ENCODE peak calls at places on chromosomes 12 and 14, in five cellular contexts. X is psoas muscle; M is CD8-positive, alpha-beta T cell; K is thyroid gland; W is esophagus squamous epithelium. E is an unnamed sample.

GRCh38 chr12:1429980-1430379 is 164.4 kb downstream of the FBXL14 start:
- DNase-seq in W (no peak), K (no peak), X (no peak), M (no peak), E (no peak)

GRCh38 chr14:100653409-100653808 is 66.2 kb upstream of the BEGAIN start:
- DNase-seq in M (no peak), K (no peak), W (no peak), X (no peak), E (peak; percentile 58)

GRCh38 chr12:11729008-11729407 is 79.5 kb downstream of the ETV6 start:
- DNase-seq in W (no peak), X (no peak), M (no peak), K (peak; percentile 85), E (peak; percentile 85)

GRCh38 chr12:12172106-12172511 is 94.7 kb downstream of the LRP6 start:
- DNase-seq in W (no peak), K (peak; percentile 39), M (no peak), X (no peak), E (no peak)

GRCh38 chr14:26765301-26765700 is 167.5 kb upstream of the NOVA1 start:
- DNase-seq in K (no peak), M (no peak), X (no peak), W (no peak), E (no peak)

GRCh38 chr14:72780771-72781170 is 113.1 kb downstream of the DPF3 start:
- DNase-seq in W (no peak), M (no peak), K (no peak), X (no peak), E (no peak)

GRCh38 chr14:65132855-65133254 is 30.5 kb upstream of the MAX start:
- DNase-seq in W (no peak), M (no peak), K (no peak), X (no peak), E (peak; percentile 73)

GRCh38 chr12:7628401-7628961 is 37.2 kb downstream of the APOBEC1 start:
- DNase-seq in M (no peak), X (peak; percentile 45), W (no peak), K (no peak), E (no peak)

GRCh38 chr14:75301666-75302325 is 23.2 kb downstream of the FOS start:
- DNase-seq in W (no peak), K (no peak), X (peak; percentile 61), M (no peak), E (no peak)

GRCh38 chr12:57452937-57453509 is 2.1 kb upstream of the INHBE start:
- DNase-seq in X (peak; percentile 90), W (no peak), M (no peak), K (peak; percentile 81), E (peak; percentile 84)

GRCh38 chr12:89760783-89761182 is 52.1 kb upstream of the ATP2B1 start:
- DNase-seq in X (no peak), M (no peak), K (no peak), W (no peak), E (no peak)

GRCh38 chr12:69039881-69040280 is 106.9 kb upstream of the CPM start:
- DNase-seq in K (no peak), M (no peak), X (no peak), W (no peak), E (no peak)

GRCh38 chr14:78970677-78971076 is 800.5 kb downstream of the NRXN3 start:
- DNase-seq in X (no peak), K (no peak), W (no peak), M (no peak), E (no peak)

GRCh38 chr14:32077081-32078029 is at the start of gene ARHGAP5:
- DNase-seq in X (no peak), K (no peak), W (no peak), M (peak; percentile 63), E (peak; percentile 57)

GRCh38 chr12:65561798-65562382 is 262.4 kb upstream of the HMGA2 start:
- DNase-seq in W (no peak), K (no peak), X (no peak), M (no peak), E (no peak)

GRCh38 chr12:130367003-130367402 is 29.3 kb downstream of the PIWIL1 start:
- DNase-seq in X (no peak), M (no peak), W (no peak), K (no peak), E (no peak)

GRCh38 chr12:12582895-12583303 is 20.2 kb upstream of the DUSP16 start:
- DNase-seq in W (no peak), K (peak; percentile 55), X (no peak), M (no peak), E (no peak)

GRCh38 chr14:96176811-96177211 is 27.8 kb upstream of the BDKRB2 start:
- DNase-seq in K (peak; percentile 67), W (no peak), X (peak; percentile 82), M (no peak), E (no peak)

GRCh38 chr14:60654303-60654925 is 5.1 kb upstream of the SIX1 start:
- DNase-seq in X (no peak), K (no peak), W (no peak), M (no peak), E (no peak)

GRCh38 chr14:60652674-60653387 is 3.6 kb upstream of the SIX1 start:
- DNase-seq in M (no peak), X (no peak), K (no peak), W (no peak), E (no peak)

GRCh38 chr14:60653709-60654161 is 4.5 kb upstream of the SIX1 start:
- DNase-seq in K (no peak), W (no peak), M (no peak), X (no peak), E (no peak)

GRCh38 chr14:60651936-60652673 is 2.8 kb upstream of the SIX1 start:
- DNase-seq in W (no peak), M (no peak), K (no peak), X (peak; percentile 70), E (no peak)

DNA sequence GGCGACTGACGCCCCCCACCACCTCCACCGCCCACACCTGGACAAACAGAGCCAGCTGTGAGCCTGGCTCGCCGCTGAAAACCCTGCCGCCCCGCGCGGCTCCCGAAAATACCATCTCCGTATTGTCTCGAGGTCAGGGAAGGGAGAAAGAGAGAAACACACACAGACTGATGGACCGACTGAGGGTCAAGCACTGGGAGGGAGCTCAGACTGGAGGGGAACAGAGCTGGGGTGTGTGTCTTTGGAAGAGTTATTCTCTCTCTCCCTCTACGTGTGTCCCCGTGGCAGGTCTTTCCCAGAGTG is 4.1 kb upstream of the SIX1 start:
- DNase-seq in K (no peak), M (no peak), W (no peak), X (no peak), E (no peak)
- H3K4me1 ChIP-seq in K (peaks cover 21% of the 10 kb centered on the region), M (peaks cover 61% of the 10 kb centered on the region), W (peaks cover 32% of the 10 kb centered on the region), X (peaks cover 7% of the 10 kb centered on the region), E (peaks cover 34% of the 10 kb centered on the region)

DNA sequence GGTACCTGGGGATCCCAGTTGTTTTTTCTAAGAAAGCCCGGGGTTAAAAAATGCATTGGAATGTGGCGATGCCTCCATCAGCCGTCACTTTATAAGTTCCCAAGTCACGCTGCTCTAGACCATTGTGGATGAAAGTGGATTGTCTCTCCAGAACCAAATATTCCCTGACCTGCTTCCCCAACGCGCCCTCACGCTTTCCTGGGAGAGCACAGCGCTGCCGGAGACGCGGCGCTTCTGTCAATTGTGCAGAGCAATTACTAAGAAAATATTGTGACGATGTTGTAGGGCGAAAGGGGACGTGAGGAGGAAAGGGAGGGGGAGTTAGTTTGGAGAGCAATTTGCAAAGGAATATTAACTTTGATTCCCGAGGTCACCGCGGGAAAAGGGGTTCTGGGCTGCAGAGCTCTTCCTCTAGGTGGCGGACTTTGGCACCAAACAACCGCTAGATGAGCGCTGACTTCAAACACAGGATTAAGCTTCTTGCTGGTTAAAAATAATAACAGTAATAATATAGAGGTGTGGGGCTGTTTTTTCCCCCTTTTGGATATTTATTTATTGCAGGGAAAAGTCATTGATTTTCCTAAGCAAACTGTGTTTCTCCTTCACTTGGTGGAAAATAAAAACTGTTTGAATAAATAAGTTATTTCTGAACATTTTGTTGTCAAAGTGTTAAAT is 9.6 kb upstream of the FOXG1 start:
- DNase-seq in X (no peak), M (no peak), K (no peak), W (no peak), E (no peak)
- TF ChIP-seq CTCF in X (peak; percentile 18), M (no peak), K (peak; percentile 42), W (no peak), E (no peak)

GRCh38 chr14:106522990-106523389 is 996.6 kb downstream of the TMEM121 start:
- DNase-seq in M (no peak), W (no peak), K (no peak), X (no peak), E (no peak)

GRCh38 chr14:106513302-106513701 is 986.9 kb downstream of the TMEM121 start:
- DNase-seq in X (no peak), K (no peak), M (no peak), W (no peak), E (no peak)

DNA sequence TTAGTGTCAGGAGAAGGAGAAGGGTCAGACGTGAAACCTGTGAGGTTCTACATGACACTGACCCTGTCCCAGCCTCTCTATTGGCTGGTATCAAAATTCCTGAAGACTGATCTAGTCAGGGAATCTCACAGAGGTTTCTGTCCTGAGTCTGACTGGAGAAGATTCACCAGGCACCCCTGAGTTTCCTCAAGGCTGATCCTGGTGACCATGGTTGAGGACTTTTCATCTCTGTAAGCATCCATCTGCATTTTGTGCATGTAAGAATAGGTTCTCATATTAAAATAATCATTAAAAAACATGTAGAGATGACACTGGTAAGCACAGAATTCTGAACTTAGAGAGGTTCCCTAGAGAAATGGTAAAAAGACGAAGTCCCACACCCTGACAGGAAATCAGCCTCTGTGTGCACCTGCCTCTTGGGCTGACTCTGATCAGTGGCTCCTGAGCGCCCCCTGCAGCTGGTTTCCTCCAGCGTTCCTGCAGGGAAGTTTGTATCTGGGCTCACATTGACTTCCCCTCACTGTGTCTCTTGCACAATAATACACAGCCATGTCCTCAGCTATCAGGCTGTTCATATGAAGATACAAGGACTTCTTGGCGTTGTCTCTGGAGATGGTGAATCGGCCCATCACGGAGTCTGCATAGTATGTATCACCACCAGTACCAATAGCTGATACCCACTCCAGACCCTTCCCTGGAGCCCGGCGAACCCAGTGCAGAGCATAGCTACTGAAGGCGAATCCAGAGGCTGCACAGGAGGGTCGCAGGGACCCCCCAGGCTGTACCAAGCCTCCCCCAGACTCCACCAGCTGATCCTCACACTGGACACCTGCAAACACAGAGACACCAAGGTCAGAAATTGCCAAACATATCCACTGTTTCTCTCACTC is 991.9 kb downstream of the TMEM121 start:
- DNase-seq in K (peak; percentile 9), X (peak; percentile 55), W (no peak), M (peak; percentile 81), E (peak; percentile 69)
- H3K4me1 ChIP-seq in K (no peaks in the 10 kb centered on the region), X (no peaks in the 10 kb centered on the region), W (no peaks in the 10 kb centered on the region), M (peaks cover 8% of the 10 kb centered on the region), E (no peaks in the 10 kb centered on the region)

GRCh38 chr12:94101902-94102660 is 46.3 kb upstream of the PLXNC1 start:
- DNase-seq in K (peak; percentile 86), X (peak; percentile 89), W (peak; percentile 49), M (peak; percentile 79), E (peak; percentile 85)
- TF ChIP-seq CTCF in K (peak; percentile 79), X (peak; percentile 84), W (peak; percentile 73), M (peak; percentile 69), E (peak; percentile 56)

E was measured in mucosa of descending colon.